ENCODE peak calls at places on chromosomes 7 and 10, in ten cellular contexts. R is GDM1; X is MV-4-11; P is ACHN; Z is left colon; T is cardiac muscle cell; O is iris pigment epithelial cell; Y is AG10803; A is stimulated activated CD8-positive, alpha-beta memory T cell treated with anti-CD3 and anti-CD28 coated beads, Interleukin-7, amount 100 ng/mL, for 4 hours; G is GOT3. J is an unnamed sample.

GRCh38 chr10:78571286-78571685 is 497.5 kb upstream of the ZMIZ1 start:
- DNase-seq in Y (no peak), Z (no peak), G (no peak), O (no peak), X (no peak), A (no peak), T (no peak), R (no peak), P (no peak), J (peak)

GRCh38 chr10:100713049-100713858 is 32.1 kb upstream of the PAX2 start:
- DNase-seq in Z (no peak), G (no peak), O (no peak), X (no peak), T (peak), P (no peak), R (no peak), Y (no peak), A (no peak), J (no peak)

GRCh38 chr7:5425507-5426225 is 2.0 kb upstream of the TNRC18 start:
- DNase-seq in G (peak), A (no peak), T (peak), O (peak), Z (peak), P (peak), R (peak), X (no peak), Y (peak), J (peak)

GRCh38 chr7:158760936-158761335 is 56.3 kb upstream of the NCAPG2 start:
- DNase-seq in O (no peak), T (no peak), G (no peak), R (no peak), Y (no peak), X (no peak), A (no peak), P (peak), Z (no peak), J (no peak)

GRCh38 chr10:60099998-60100747 is 193.8 kb upstream of the CCDC6 start:
- DNase-seq in P (peak), Z (no peak), T (peak), Y (peak), G (no peak), X (peak), A (no peak), O (peak), R (no peak), J (no peak)

GRCh38 chr10:71088054-71088453 is 124.3 kb upstream of the UNC5B start:
- DNase-seq in A (no peak), Y (no peak), X (no peak), R (no peak), Z (no peak), T (no peak), P (peak), G (no peak), O (peak), J (peak)

GRCh38 chr7:1619152-1620079 is 49.6 kb upstream of the PSMG3 start:
- DNase-seq in O (no peak), A (no peak), Z (no peak), T (no peak), R (no peak), Y (no peak), X (no peak), P (no peak), G (no peak), J (no peak)

GRCh38 chr7:27462575-27463270 is 200.0 kb downstream of the HIBADH start:
- DNase-seq in Y (no peak), P (no peak), T (peak), G (no peak), R (no peak), X (no peak), O (peak), A (no peak), Z (no peak), J (no peak)

GRCh38 chr10:21496285-21497176 is 29.0 kb downstream of the SKIDA1 start:
- DNase-seq in X (peak), Y (peak), R (peak), Z (no peak), G (no peak), P (peak), T (peak), A (peak), O (no peak), J (peak)

GRCh38 chr10:113907166-113907565 is 52.7 kb downstream of the NHLRC2 start:
- DNase-seq in R (no peak), G (no peak), A (no peak), T (peak), X (no peak), P (no peak), Y (no peak), O (peak), Z (no peak), J (no peak)

GRCh38 chr7:41640487-41640886 is 62.4 kb downstream of the INHBA start:
- DNase-seq in Y (no peak), Z (no peak), X (no peak), R (no peak), A (no peak), P (no peak), O (no peak), T (no peak), G (no peak), J (no peak)

GRCh38 chr7:156094350-156095146 is 282.3 kb upstream of the SHH start:
- DNase-seq in G (no peak), Y (no peak), A (no peak), T (no peak), Z (no peak), R (no peak), X (no peak), O (no peak), P (no peak), J (no peak)

GRCh38 chr10:1559731-1560130 is 177.6 kb downstream of the ADARB2 start:
- DNase-seq in R (no peak), A (no peak), O (no peak), X (no peak), Y (no peak), Z (no peak), P (no peak), T (no peak), G (no peak), J (peak)

GRCh38 chr10:130220251-130221185 is 84.3 kb downstream of the GLRX3 start:
- DNase-seq in G (no peak), R (no peak), O (no peak), Z (no peak), P (no peak), T (no peak), Y (no peak), X (no peak), A (no peak), J (peak)